ENCODE peak calls at places on chromosomes 2 and 18, in nine cellular contexts. T is SK-N-SH, C is amniotic epithelial cell, H is NCI-H1105 treated with DMSO at 0.1 percent for 48 hours, K is left ventricle myocardium inferior, I is renal cortical epithelial cell, Q is HT-29, P is T-helper 1 cell, B is foreskin fibroblast. R is an unnamed sample.

GRCh38 chr18:23924813-23925212 is 89.7 kb upstream of the TTC39C start:
- DNase-seq in T (no peak), C (peak), H (no peak), K (no peak), I (peak), Q (no peak), P (no peak), B (peak), R (no peak)

GRCh38 chr2:134245340-134245984 is 8.4 kb upstream of the MGAT5 start:
- DNase-seq in T (peak), C (peak), H (peak), K (peak), I (peak), Q (peak), P (peak), B (peak), R (peak)

GRCh38 chr18:3424280-3424890 is 25.6 kb upstream of the TGIF1 start:
- DNase-seq in T (no peak), C (peak), H (no peak), K (no peak), I (peak), Q (peak), P (no peak), B (no peak), R (no peak)

GRCh38 chr2:107927034-107927534 is 59.2 kb upstream of the SLC5A7 start:
- DNase-seq in T (no peak), C (peak), H (no peak), K (no peak), I (no peak), Q (no peak), P (no peak), B (no peak), R (no peak)

GRCh38 chr18:45066210-45066609 is 385.5 kb downstream of the SETBP1 start:
- DNase-seq in T (no peak), C (no peak), H (no peak), K (no peak), I (no peak), Q (no peak), P (no peak), B (no peak), R (no peak)

GRCh38 chr2:113251118-113251517 is 27.6 kb downstream of the PAX8 start:
- DNase-seq in T (no peak), C (no peak), H (no peak), K (no peak), I (no peak), Q (no peak), P (peak), B (no peak), R (no peak)

GRCh38 chr2:105166671-105167070 is 74.9 kb upstream of the GPR45 start:
- DNase-seq in T (no peak), C (no peak), H (no peak), K (no peak), I (no peak), Q (no peak), P (no peak), B (no peak), R (peak)

GRCh38 chr2:9288681-9289338 is 82.2 kb downstream of the ASAP2 start:
- DNase-seq in T (no peak), C (peak), H (no peak), K (no peak), I (peak), Q (no peak), P (no peak), B (peak), R (no peak)

GRCh38 chr2:112136081-112136480 is 2.1 kb upstream of the FBLN7 start:
- DNase-seq in T (no peak), C (no peak), H (no peak), K (no peak), I (peak), Q (no peak), P (no peak), B (no peak), R (peak)

GRCh38 chr2:201618744-201619654 is 24.3 kb downstream of the TMEM237 start:
- DNase-seq in T (peak), C (peak), H (no peak), K (peak), I (peak), Q (no peak), P (no peak), B (peak), R (peak)

GRCh38 chr2:231360401-231360800 is 35.1 kb upstream of the B3GNT7 start:
- DNase-seq in T (no peak), C (no peak), H (no peak), K (peak), I (no peak), Q (no peak), P (no peak), B (no peak), R (no peak)

GRCh38 chr2:23548143-23548769 is 163.3 kb downstream of the KLHL29 start:
- DNase-seq in T (no peak), C (no peak), H (no peak), K (no peak), I (no peak), Q (no peak), P (no peak), B (no peak), R (no peak)

GRCh38 chr2:12803616-12804015 is 86.9 kb downstream of the TRIB2 start:
- DNase-seq in T (peak), C (no peak), H (no peak), K (no peak), I (no peak), Q (no peak), P (no peak), B (peak), R (no peak)

GRCh38 chr2:109349555-109350430 is 220.8 kb downstream of the SH3RF3 start:
- DNase-seq in T (no peak), C (no peak), H (no peak), K (no peak), I (no peak), Q (no peak), P (no peak), B (no peak), R (peak)